ENCODE peak calls at places on chromosomes 6 and 20, in six cellular contexts. L is ovary, V is IMR-90, G is neural progenitor cell, T is transverse colon, W is sigmoid colon. M is an unnamed sample.

GRCh38 chr20:36569847-36570429 is 3.5 kb upstream of the TGIF2 start:
- DNase-seq in T (no peak), V (peak; percentile 65), L (no peak), G (no peak), W (no peak), M (no peak)

GRCh38 chr6:40341726-40342125 is 245.4 kb downstream of the LRFN2 start:
- DNase-seq in W (peak; percentile 28), L (no peak), G (no peak), V (no peak), T (no peak), M (no peak)

GRCh38 chr20:59817846-59818245 is 115.6 kb downstream of the SYCP2 start:
- DNase-seq in L (no peak), V (no peak), T (no peak), W (no peak), G (no peak), M (no peak)

GRCh38 chr20:38129893-38130609 is 35.0 kb downstream of the TGM2 start:
- DNase-seq in V (no peak), L (no peak), G (no peak), W (peak; percentile 62), T (no peak), M (no peak)

GRCh38 chr6:108116424-108116780 is 41.9 kb upstream of the OSTM1 start:
- DNase-seq in T (no peak), V (no peak), W (no peak), G (no peak), L (no peak), M (no peak)

GRCh38 chr20:51042657-51043247 is 19.8 kb upstream of the KCNG1 start:
- DNase-seq in V (no peak), T (no peak), W (no peak), L (no peak), G (peak; percentile 53), M (no peak)

GRCh38 chr20:62163485-62163865 is 19.4 kb upstream of the MTG2 start:
- DNase-seq in L (no peak), T (no peak), G (no peak), V (no peak), W (no peak), M (no peak)

GRCh38 chr6:121093928-121094327 is 240.4 kb downstream of the TBC1D32 start:
- DNase-seq in G (no peak), V (peak; percentile 76), T (no peak), L (no peak), W (no peak), M (no peak)

GRCh38 chr6:56293756-56294155 is 46.4 kb upstream of the COL21A1 start:
- DNase-seq in W (no peak), G (no peak), T (no peak), V (no peak), L (no peak), M (no peak)

GRCh38 chr6:33372532-33373123 is 19.0 kb upstream of the KIFC1 start:
- DNase-seq in L (no peak), T (no peak), G (peak; percentile 52), V (no peak), W (no peak), M (no peak)

GRCh38 chr20:33733654-33734576 is 2.1 kb downstream of the ZNF341 start:
- DNase-seq in V (peak; percentile 64), W (peak; percentile 68), G (no peak), L (peak; percentile 28), T (peak; percentile 69), M (no peak)

GRCh38 chr20:36183155-36183944 is 28.8 kb downstream of the EPB41L1 start:
- DNase-seq in W (no peak), G (no peak), T (no peak), L (peak; percentile 32), V (no peak), M (no peak)

GRCh38 chr6:138403324-138403800 is 661 bp upstream of the HEBP2 start:
- DNase-seq in G (peak; percentile 47), V (no peak), W (peak; percentile 71), L (peak; percentile 36), T (peak; percentile 56), M (peak; percentile 44)
- TF ChIP-seq CTCF in G (peak; percentile 31), V (peak; percentile 26), W (no peak), L (no peak), T (no peak), M (no peak)

GRCh38 chr6:168335341-168335740 is 15.8 kb upstream of the DACT2 start:
- DNase-seq in V (no peak), T (no peak), W (no peak), G (no peak), L (no peak), M (no peak)
- H3K27me3 ChIP-seq in V (no peaks in the 10 kb centered on the region), T (peaks cover 4% of the 10 kb centered on the region), W (no peaks in the 10 kb centered on the region), G (no peaks in the 10 kb centered on the region), L (no peaks in the 10 kb centered on the region), M (no peaks in the 10 kb centered on the region)

GRCh38 chr6:169619650-169620049 is 82.2 kb downstream of the WDR27 start:
- DNase-seq in V (peak; percentile 31), W (no peak), T (no peak), G (peak; percentile 24), L (no peak), M (no peak)
- H3K9me3 ChIP-seq in V (no peaks in the 10 kb centered on the region), W (no peaks in the 10 kb centered on the region), T (no peaks in the 10 kb centered on the region), G (no peaks in the 10 kb centered on the region), L (no peaks in the 10 kb centered on the region), M (no peaks in the 10 kb centered on the region)

DNA sequence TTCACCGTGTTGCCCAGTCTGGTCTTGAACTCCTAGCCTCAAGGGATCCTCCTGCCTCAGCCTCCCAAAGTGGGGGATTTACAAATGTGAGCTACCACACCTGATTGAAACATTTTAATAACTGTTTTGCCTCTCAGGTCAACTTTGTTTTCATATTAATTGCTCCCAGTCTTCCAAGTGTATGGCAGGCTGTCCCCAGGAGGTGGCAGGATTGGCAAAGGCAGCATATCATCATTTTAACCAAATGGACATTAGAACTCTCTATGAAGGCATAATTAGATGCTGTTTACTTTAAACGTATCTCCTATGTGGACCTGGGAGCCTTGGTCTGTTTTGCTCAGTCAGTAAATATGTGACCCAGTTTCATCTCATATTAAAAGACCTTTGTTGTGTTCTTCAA is 59.2 kb upstream of the CSE1L start:
- DNase-seq in W (no peak), T (no peak), G (no peak), L (no peak), V (no peak), M (no peak)
- TF ChIP-seq CTCF in W (no peak), T (no peak), G (peak; percentile 35), L (no peak), V (peak; percentile 21), M (no peak)

GRCh38 chr20:44396369-44396768 is 40.9 kb downstream of the HNF4A start:
- DNase-seq in W (no peak), T (no peak), G (peak; percentile 35), V (no peak), L (no peak), M (no peak)

GRCh38 chr20:44395183-44395962 is 39.9 kb downstream of the HNF4A start:
- DNase-seq in L (no peak), W (no peak), T (no peak), G (no peak), V (no peak), M (no peak)

GRCh38 chr20:44398303-44398702 is 42.8 kb downstream of the HNF4A start:
- DNase-seq in L (no peak), V (peak; percentile 64), W (no peak), T (no peak), G (no peak), M (no peak)

GRCh38 chr20:44395963-44396340 is 40.5 kb downstream of the HNF4A start:
- DNase-seq in W (no peak), G (no peak), V (no peak), L (no peak), T (no peak), M (no peak)

DNA sequence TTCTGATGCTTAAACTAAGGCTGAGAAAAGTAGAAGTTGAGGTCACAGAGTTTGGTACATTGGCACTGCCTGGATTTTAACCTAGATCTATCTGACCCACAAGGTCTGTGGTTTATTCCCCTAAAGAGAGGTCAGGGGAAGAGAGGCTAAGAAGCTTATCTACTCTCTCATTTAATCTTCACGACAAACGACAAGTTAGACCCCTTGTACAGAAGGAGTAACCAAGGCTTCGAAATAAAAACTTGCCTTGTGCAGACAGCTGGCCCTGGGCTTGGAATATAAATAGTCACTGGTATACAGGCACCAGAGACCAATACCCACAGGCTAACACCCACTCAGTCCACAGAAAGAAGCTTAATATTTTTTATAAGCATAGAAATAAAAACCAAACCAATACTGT is 41.3 kb downstream of the HNF4A start:
- DNase-seq in T (no peak), V (no peak), G (no peak), W (peak; percentile 9), L (no peak), M (no peak)
- H3K27me3 ChIP-seq in T (no peaks in the 10 kb centered on the region), V (peaks cover 51% of the 10 kb centered on the region), G (no peaks in the 10 kb centered on the region), W (no peaks in the 10 kb centered on the region), L (no peaks in the 10 kb centered on the region), M (no peaks in the 10 kb centered on the region)

DNA sequence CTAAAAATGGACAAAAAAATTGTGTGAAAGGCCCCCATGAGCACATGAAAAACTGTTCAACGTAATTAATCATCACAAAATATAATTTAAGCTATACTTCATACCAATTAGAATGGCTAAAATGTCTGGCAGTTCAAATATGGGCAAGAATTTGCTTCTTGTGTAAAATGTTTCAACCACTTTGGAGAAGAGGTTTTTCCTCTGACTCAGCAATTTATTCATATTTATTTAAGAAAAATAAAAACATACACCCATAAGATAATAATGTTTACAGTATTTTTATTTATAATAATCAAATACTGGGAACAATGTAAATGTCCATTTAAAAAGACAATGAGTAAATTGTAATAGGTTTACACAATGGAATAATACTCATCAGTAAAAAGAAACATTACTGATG is 395.1 kb upstream of the KHDRBS2 start:
- DNase-seq in T (no peak), L (no peak), G (no peak), W (no peak), V (no peak), M (no peak)
- H3K9me3 ChIP-seq in T (peaks cover 10% of the 10 kb centered on the region), L (no peaks in the 10 kb centered on the region), G (no peaks in the 10 kb centered on the region), W (no peaks in the 10 kb centered on the region), V (peaks cover 4% of the 10 kb centered on the region), M (no peaks in the 10 kb centered on the region)

M was measured in CD4-positive, alpha-beta T cell.